ENCODE peak calls at places on chromosomes 2 and 18, in four cellular contexts. Q is EL, Z is HEK293T, W is astrocyte of the cerebellum. D is an unnamed sample.

GRCh38 chr18:32157580-32157979 is 32.3 kb upstream of the MEP1B start:
- DNase-seq in Q (no peak), Z (no peak), W (no peak), D (no peak)

GRCh38 chr2:28680657-28681056 is 71.0 kb upstream of the PPP1CB start:
- DNase-seq in Z (no peak), W (no peak), Q (no peak), D (no peak)

GRCh38 chr18:36410346-36410745 is 112.8 kb downstream of the FHOD3 start:
- DNase-seq in W (no peak), Q (no peak), Z (no peak), D (no peak)

GRCh38 chr2:113892004-113892740 is 2.3 kb downstream of the ACTR3 start:
- DNase-seq in Z (no peak), Q (no peak), W (no peak), D (no peak)

GRCh38 chr2:233444501-233444900 is 90.2 kb downstream of the DGKD start:
- DNase-seq in W (no peak), Z (no peak), Q (no peak), D (no peak)

GRCh38 chr18:36697905-36698304 is 130.9 kb downstream of the TPGS2 start:
- DNase-seq in W (peak; percentile 93), Z (no peak), Q (peak; percentile 61), D (peak; percentile 74)

GRCh38 chr2:168814939-168815907 is 12.8 kb downstream of the NOSTRIN start:
- DNase-seq in W (no peak), Q (no peak), Z (no peak), D (no peak)

GRCh38 chr2:207110310-207110709 is 55.4 kb downstream of the KLF7 start:
- DNase-seq in Q (no peak), Z (no peak), W (no peak), D (no peak)

GRCh38 chr2:176484838-176485237 is 215.6 kb downstream of the MTX2 start:
- DNase-seq in Q (no peak), Z (no peak), W (peak; percentile 86), D (no peak)

GRCh38 chr2:9106338-9107167 is 100.1 kb upstream of the ASAP2 start:
- DNase-seq in Z (no peak), Q (no peak), W (peak; percentile 58), D (no peak)

GRCh38 chr2:85265304-85265703 is 62.5 kb downstream of the TGOLN2 start:
- DNase-seq in W (no peak), Q (no peak), Z (no peak), D (no peak)

GRCh38 chr2:63054812-63055509 is 4.3 kb downstream of the OTX1 start:
- DNase-seq in W (no peak), Z (no peak), Q (no peak), D (peak; percentile 11)

GRCh38 chr2:98805412-98806265 is 74.7 kb upstream of the MGAT4A start:
- DNase-seq in W (peak; percentile 15), Q (peak; percentile 39), Z (no peak), D (no peak)

GRCh38 chr2:30367232-30368070 is 79.6 kb upstream of the LCLAT1 start:
- DNase-seq in Z (no peak), Q (peak; percentile 49), W (no peak), D (no peak)

GRCh38 chr2:19763731-19764130 is 138.1 kb downstream of the TTC32 start:
- DNase-seq in Z (no peak), W (no peak), Q (no peak), D (no peak)

GRCh38 chr18:2898131-2898640 is 51.4 kb downstream of the EMILIN2 start:
- DNase-seq in Q (peak; percentile 73), Z (no peak), W (no peak), D (peak; percentile 40)

GRCh38 chr2:109135572-109136185 is 6.7 kb downstream of the SH3RF3 start:
- DNase-seq in Z (no peak), Q (no peak), W (peak; percentile 82), D (no peak)

GRCh38 chr2:45843136-45843535 is 191.7 kb downstream of the PRKCE start:
- DNase-seq in W (no peak), Z (no peak), Q (no peak), D (no peak)

GRCh38 chr2:10499911-10500521 is 51.9 kb upstream of the ODC1 start:
- DNase-seq in W (no peak), Q (no peak), Z (no peak), D (no peak)

GRCh38 chr18:14285053-14285452 is 152.8 kb upstream of the ZNF519 start:
- DNase-seq in W (no peak), Q (no peak), Z (no peak), D (no peak)

GRCh38 chr2:110973275-110973674 is 147.4 kb upstream of the BCL2L11 start:
- DNase-seq in W (no peak), Z (no peak), Q (no peak), D (no peak)

GRCh38 chr18:48002933-48003365 is 72.5 kb upstream of the SMAD2 start:
- DNase-seq in Z (no peak), Q (peak; percentile 99), W (peak; percentile 56), D (peak; percentile 46)

GRCh38 chr2:172855588-172855987 is 119.9 kb downstream of the RAPGEF4 start:
- DNase-seq in Q (no peak), Z (no peak), W (no peak), D (no peak)

GRCh38 chr2:23452853-23453420 is 68.0 kb downstream of the KLHL29 start:
- DNase-seq in W (peak; percentile 23), Q (peak; percentile 16), Z (no peak), D (no peak)

GRCh38 chr18:33944493-33944892 is 280.2 kb downstream of the NOL4 start:
- DNase-seq in Z (no peak), Q (no peak), W (no peak), D (no peak)

GRCh38 chr2:49914281-49914680 is 760.0 kb upstream of the FSHR start:
- DNase-seq in Z (no peak), W (peak; percentile 82), Q (peak; percentile 0), D (no peak)

GRCh38 chr18:31243740-31244512 is 74.0 kb upstream of the DSG1 start:
- DNase-seq in Z (no peak), W (no peak), Q (no peak), D (no peak)

GRCh38 chr2:54422072-54422581 is 34.0 kb upstream of the SPTBN1 start:
- DNase-seq in W (no peak), Q (no peak), Z (no peak), D (no peak)

GRCh38 chr2:107738268-107738667 is 88.4 kb upstream of the RGPD4 start:
- DNase-seq in W (no peak), Z (no peak), Q (no peak), D (no peak)

GRCh38 chr2:63081404-63081803 is 30.8 kb downstream of the OTX1 start:
- DNase-seq in W (no peak), Z (no peak), Q (no peak), D (no peak)

D was measured in AG08396.